ENCODE peak calls at places on chromosome 17, in eight cellular contexts. K is activated CD8-positive, alpha-beta memory T cell treated with anti-CD3 and anti-CD28 coated beads for 1 hour; X is T-helper 1 cell; W is ACHN; H is T-cell; F is NCI-H748 treated with DMSO at 0.1 percent for 48 hours; E is HTR-8/SVneo; J is NCI-H1105 treated with DMSO at 0.1 percent for 48 hours. D is an unnamed sample.

GRCh38 chr17:7479389-7480192 is at the start of gene ZBTB4:
- DNase-seq in E (peak), X (peak), H (peak), W (peak), J (peak), K (peak), F (no peak), D (peak)

GRCh38 chr17:38798614-38799500 is 499 bp downstream of the PIP4K2B start:
- DNase-seq in F (peak), J (peak), E (peak), X (no peak), H (peak), K (peak), W (peak), D (peak)

GRCh38 chr17:73595068-73595865 is 49.0 kb downstream of the SDK2 start:
- DNase-seq in E (peak), X (no peak), K (no peak), J (no peak), F (no peak), W (peak), H (no peak), D (no peak)

GRCh38 chr17:28612531-28612930 is 1.5 kb downstream of the RSKR start:
- DNase-seq in H (no peak), X (no peak), J (no peak), K (no peak), W (no peak), E (no peak), F (no peak), D (no peak)

GRCh38 chr17:21512307-21513011 is 136.3 kb downstream of the KCNJ12 start:
- DNase-seq in E (no peak), X (no peak), F (no peak), W (no peak), K (no peak), J (no peak), H (no peak), D (no peak)

GRCh38 chr17:78142113-78142861 is 3.9 kb upstream of the C17orf99 start:
- DNase-seq in X (no peak), K (no peak), F (no peak), H (no peak), J (no peak), W (peak), E (peak), D (peak)

GRCh38 chr17:72922223-72922622 is 170.3 kb downstream of the SLC39A11 start:
- DNase-seq in F (no peak), X (no peak), H (no peak), E (no peak), J (peak), K (no peak), W (peak), D (peak)

GRCh38 chr17:51860934-51861561 is 297.5 kb downstream of the CA10 start:
- DNase-seq in X (no peak), J (no peak), F (peak), H (no peak), W (peak), E (peak), K (no peak), D (peak)

GRCh38 chr17:18344021-18344420 is 19.3 kb downstream of the SHMT1 start:
- DNase-seq in E (no peak), F (no peak), K (no peak), H (no peak), W (no peak), J (no peak), X (no peak), D (no peak)

GRCh38 chr17:2814499-2815341 is 18.5 kb downstream of the RAP1GAP2 start:
- DNase-seq in X (peak), F (no peak), W (no peak), H (peak), K (peak), E (no peak), J (no peak), D (no peak)

GRCh38 chr17:72004011-72004427 is 116.8 kb upstream of the SOX9 start:
- DNase-seq in J (no peak), F (no peak), K (no peak), E (peak), W (no peak), X (no peak), H (no peak), D (peak)

GRCh38 chr17:10380631-10381408 is 8.0 kb upstream of the MYH13 start:
- DNase-seq in F (no peak), H (no peak), W (no peak), J (no peak), X (no peak), E (no peak), K (no peak), D (peak)

GRCh38 chr17:59621771-59622170 is 2.1 kb downstream of the CLTC start:
- DNase-seq in F (no peak), W (no peak), K (no peak), H (no peak), E (no peak), J (no peak), X (no peak), D (no peak)

GRCh38 chr17:78668847-78669246 is 91.7 kb upstream of the DNAH17 start:
- DNase-seq in F (no peak), X (no peak), E (no peak), W (no peak), J (no peak), H (no peak), K (no peak), D (no peak)

GRCh38 chr17:36901506-36901905 is 35.8 kb upstream of the LHX1 start:
- DNase-seq in W (peak), E (peak), F (no peak), H (no peak), J (no peak), X (no peak), K (no peak), D (peak)

GRCh38 chr17:8253801-8254200 is 4.7 kb downstream of the PFAS start:
- DNase-seq in F (no peak), X (no peak), K (no peak), J (no peak), W (peak), E (no peak), H (no peak), D (no peak)

GRCh38 chr17:10170233-10170632 is 28.2 kb downstream of the GAS7 start:
- DNase-seq in J (no peak), E (no peak), K (no peak), F (no peak), X (no peak), W (no peak), H (no peak), D (no peak)

GRCh38 chr17:61989509-61989908 is 61.7 kb upstream of the INTS2 start:
- DNase-seq in K (no peak), E (no peak), J (no peak), W (no peak), F (no peak), X (no peak), H (no peak), D (no peak)

GRCh38 chr17:68910256-68910705 is 44.9 kb downstream of the ABCA8 start:
- DNase-seq in H (no peak), E (no peak), F (no peak), J (peak), K (no peak), X (no peak), W (no peak), D (no peak)

GRCh38 chr17:6648181-6648580 is 3.2 kb downstream of the MED31 start:
- DNase-seq in W (peak), X (no peak), K (no peak), F (no peak), H (no peak), J (no peak), E (no peak), D (no peak)

GRCh38 chr17:56653877-56654276 is 60.4 kb downstream of the NOG start:
- DNase-seq in K (peak), E (peak), F (no peak), H (peak), J (peak), X (no peak), W (peak), D (peak)

GRCh38 chr17:82134101-82134500 is 36.1 kb upstream of the FASN start:
- DNase-seq in E (no peak), K (no peak), H (no peak), J (peak), W (no peak), F (no peak), X (no peak), D (no peak)

GRCh38 chr17:81463506-81463905 is 49.1 kb downstream of the ACTG1 start:
- DNase-seq in X (no peak), J (no peak), F (no peak), K (no peak), H (no peak), W (no peak), E (no peak), D (no peak)

GRCh38 chr17:2854662-2855061 is 58.4 kb downstream of the RAP1GAP2 start:
- DNase-seq in F (no peak), H (no peak), X (no peak), E (no peak), K (no peak), W (no peak), J (peak), D (no peak)

GRCh38 chr17:47807421-47807820 is 14.2 kb downstream of the OSBPL7 start:
- DNase-seq in H (no peak), E (no peak), X (no peak), F (no peak), W (no peak), K (no peak), J (no peak), D (no peak)

GRCh38 chr17:75270218-75270965 is 639 bp downstream of the MIF4GD start:
- DNase-seq in F (no peak), J (peak), H (peak), E (peak), K (peak), W (peak), X (no peak), D (peak)

GRCh38 chr17:861364-861763 is 79.2 kb downstream of the MRM3 start:
- DNase-seq in E (no peak), H (no peak), J (no peak), F (no peak), X (no peak), W (no peak), K (no peak), D (no peak)

GRCh38 chr17:4463818-4464501 is 30.2 kb downstream of the SPNS3 start:
- DNase-seq in J (peak), H (no peak), F (no peak), X (no peak), W (no peak), K (no peak), E (no peak), D (no peak)

GRCh38 chr17:49975531-49975930 is 6.5 kb downstream of the DLX4 start:
- DNase-seq in H (no peak), W (no peak), X (no peak), E (no peak), F (no peak), K (no peak), J (no peak), D (no peak)

GRCh38 chr17:17929655-17930380 is 42.4 kb downstream of the TOM1L2 start:
- DNase-seq in W (no peak), H (no peak), K (no peak), J (no peak), F (no peak), X (no peak), E (no peak), D (peak)

GRCh38 chr17:42312285-42313130 is 24.2 kb downstream of the STAT5A start:
- DNase-seq in J (peak), X (peak), F (no peak), E (peak), K (peak), W (peak), H (peak), D (peak)

GRCh38 chr17:78227455-78227916 is 3.9 kb upstream of the TMEM235 start:
- DNase-seq in E (no peak), F (no peak), X (no peak), W (no peak), K (no peak), H (no peak), J (no peak), D (no peak)

GRCh38 chr17:8038954-8039610 is at the start of gene ALOX15B:
- DNase-seq in J (no peak), E (no peak), K (no peak), F (no peak), X (no peak), W (no peak), H (peak), D (no peak)

D was measured in kidney glomerular epithelial cell.